ENCODE peak calls at places on chromosomes 3 and 15, in four cellular contexts. R, C, F and I are unnamed samples.

GRCh38 chr15:42737529-42738328 is 801 bp upstream of the CDAN1 start:
- DNase-seq in R (no peak), C (peak), F (peak), I (peak)

GRCh38 chr3:61966200-61966599 is 404.8 kb downstream of the PTPRG start:
- DNase-seq in R (no peak), C (peak), F (peak), I (peak)

GRCh38 chr3:38738630-38739395 is 77.2 kb downstream of the SCN10A start:
- DNase-seq in R (peak), C (peak), F (peak), I (peak)

GRCh38 chr3:129313983-129314756 is 35.5 kb downstream of the HMCES start:
- DNase-seq in R (peak), C (peak), F (peak), I (peak)

GRCh38 chr15:60155661-60156060 is 151.6 kb downstream of the FOXB1 start:
- DNase-seq in R (no peak), C (no peak), F (peak), I (no peak)

GRCh38 chr3:181265750-181266333 is 276.3 kb upstream of the DNAJC19 start:
- DNase-seq in R (no peak), C (no peak), F (no peak), I (no peak)

GRCh38 chr3:15527031-15527459 is 5.5 kb upstream of the COLQ start:
- DNase-seq in R (peak), C (peak), F (peak), I (no peak)

GRCh38 chr3:152331018-152331541 is 62.4 kb downstream of the MBNL1 start:
- DNase-seq in R (no peak), C (no peak), F (peak), I (peak)

GRCh38 chr15:44999105-44999504 is 23.9 kb upstream of the SORD start:
- DNase-seq in R (no peak), C (no peak), F (no peak), I (no peak)

GRCh38 chr3:111539351-111540331 is 2.4 kb upstream of the CD96 start:
- DNase-seq in R (peak), C (peak), F (peak), I (peak)

GRCh38 chr3:169379496-169380121 is 283.9 kb downstream of the MECOM start:
- DNase-seq in R (no peak), C (no peak), F (no peak), I (no peak)

GRCh38 chr3:134009345-134010000 is 20.3 kb downstream of the SLCO2A1 start:
- DNase-seq in R (no peak), C (no peak), F (peak), I (no peak)

GRCh38 chr3:196528639-196529233 is 13.6 kb upstream of the SMCO1 start:
- DNase-seq in R (peak), C (peak), F (peak), I (peak)

GRCh38 chr15:36748743-36749142 is 169.3 kb downstream of the CDIN1 start:
- DNase-seq in R (no peak), C (no peak), F (no peak), I (no peak)

GRCh38 chr3:18061737-18062136 is 319.3 kb upstream of the TBC1D5 start:
- DNase-seq in R (no peak), C (no peak), F (no peak), I (no peak)

GRCh38 chr15:70528816-70529215 is 234.5 kb downstream of the UACA start:
- DNase-seq in R (no peak), C (no peak), F (no peak), I (no peak)

GRCh38 chr3:53072653-53073552 is 27.0 kb upstream of the SFMBT1 start:
- DNase-seq in R (peak), C (peak), F (peak), I (peak)

GRCh38 chr3:176950743-176951142 is 246.5 kb downstream of the TBL1XR1 start:
- DNase-seq in R (no peak), C (no peak), F (peak), I (peak)

GRCh38 chr15:68424754-68425390 is 7.1 kb downstream of the ITGA11 start:
- DNase-seq in R (no peak), C (no peak), F (peak), I (no peak)

GRCh38 chr3:84960581-84960980 is 1.8 kb downstream of the CADM2 start:
- DNase-seq in R (no peak), C (no peak), F (no peak), I (no peak)

GRCh38 chr3:71713041-71713440 is 12.2 kb downstream of the EIF4E3 start:
- DNase-seq in R (no peak), C (no peak), F (no peak), I (no peak)

DNA sequence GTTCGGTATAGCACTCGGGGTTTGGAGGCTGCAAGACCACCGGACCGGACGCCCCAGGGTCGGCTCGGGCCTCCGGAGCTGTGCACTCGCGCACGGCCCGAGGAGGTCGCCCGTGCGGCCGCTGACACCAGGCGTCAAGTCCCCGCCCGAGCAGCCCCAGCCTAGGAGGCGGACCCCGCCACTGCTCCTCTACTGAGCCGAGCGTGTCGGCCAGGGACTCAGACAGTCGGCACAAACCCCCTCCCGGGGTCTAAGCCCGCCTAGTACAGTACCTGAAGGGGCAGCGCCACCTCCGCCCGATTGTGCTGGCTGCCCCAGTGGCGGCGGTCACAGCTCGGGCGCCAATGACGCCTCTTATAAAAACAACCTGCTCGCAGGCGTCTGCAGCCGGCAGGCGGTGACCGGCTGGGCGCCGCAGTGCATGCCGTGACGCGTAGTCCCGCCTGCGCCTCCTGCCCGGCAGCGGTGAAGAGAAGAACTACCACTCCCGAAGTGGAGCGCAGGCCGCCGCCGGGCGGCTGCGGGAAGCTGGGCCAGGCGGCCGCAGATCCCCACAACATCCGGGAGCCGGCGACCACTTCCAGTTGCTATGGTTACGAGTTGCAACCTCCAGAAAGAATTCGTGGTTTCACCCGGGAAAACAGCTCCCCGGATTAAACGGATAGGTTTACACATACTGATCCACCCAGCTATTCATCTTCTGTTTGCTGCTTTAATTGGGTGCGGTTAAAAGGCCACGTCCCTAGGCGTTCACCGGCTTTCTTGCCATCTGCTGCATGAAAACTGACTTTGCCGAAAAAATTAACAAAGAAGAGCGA is at the start of the genes CCPG1 and PIERCE2:
- DNase-seq in R (peak), C (peak), F (peak), I (peak)
- H4K8ac ChIP-seq in R (no peak), C (no peak), F (peak), I (peak)

GRCh38 chr3:13018561-13019242 is 54.5 kb downstream of the IQSEC1 start:
- DNase-seq in R (no peak), C (no peak), F (no peak), I (no peak)
- H3K4me2 ChIP-seq in R (no peak), C (peak), F (peak), I (peak)

GRCh38 chr15:93028111-93028631 is 60.8 kb downstream of the RGMA start:
- DNase-seq in R (no peak), C (no peak), F (no peak), I (no peak)
- H4K8ac ChIP-seq in R (no peak), C (no peak), F (no peak), I (no peak)

GRCh38 chr3:59366218-59366617 is 316.4 kb upstream of the CFAP20DC start:
- DNase-seq in R (no peak), C (no peak), F (no peak), I (no peak)
- H3K4me2 ChIP-seq in R (no peak), C (no peak), F (no peak), I (no peak)

GRCh38 chr3:140008693-140008980 is 73.7 kb downstream of the CLSTN2 start:
- DNase-seq in R (no peak), C (no peak), F (no peak), I (no peak)

GRCh38 chr3:140013220-140013619 is 78.2 kb downstream of the CLSTN2 start:
- DNase-seq in R (no peak), C (no peak), F (no peak), I (no peak)

GRCh38 chr3:140011086-140011485 is 76.1 kb downstream of the CLSTN2 start:
- DNase-seq in R (no peak), C (no peak), F (no peak), I (no peak)

GRCh38 chr3:140010391-140010790 is 75.4 kb downstream of the CLSTN2 start:
- DNase-seq in R (no peak), C (no peak), F (no peak), I (no peak)

GRCh38 chr3:140011611-140012277 is 76.8 kb downstream of the CLSTN2 start:
- DNase-seq in R (no peak), C (no peak), F (no peak), I (no peak)
- H4K8ac ChIP-seq in R (no peak), C (no peak), F (no peak), I (no peak)

DNA sequence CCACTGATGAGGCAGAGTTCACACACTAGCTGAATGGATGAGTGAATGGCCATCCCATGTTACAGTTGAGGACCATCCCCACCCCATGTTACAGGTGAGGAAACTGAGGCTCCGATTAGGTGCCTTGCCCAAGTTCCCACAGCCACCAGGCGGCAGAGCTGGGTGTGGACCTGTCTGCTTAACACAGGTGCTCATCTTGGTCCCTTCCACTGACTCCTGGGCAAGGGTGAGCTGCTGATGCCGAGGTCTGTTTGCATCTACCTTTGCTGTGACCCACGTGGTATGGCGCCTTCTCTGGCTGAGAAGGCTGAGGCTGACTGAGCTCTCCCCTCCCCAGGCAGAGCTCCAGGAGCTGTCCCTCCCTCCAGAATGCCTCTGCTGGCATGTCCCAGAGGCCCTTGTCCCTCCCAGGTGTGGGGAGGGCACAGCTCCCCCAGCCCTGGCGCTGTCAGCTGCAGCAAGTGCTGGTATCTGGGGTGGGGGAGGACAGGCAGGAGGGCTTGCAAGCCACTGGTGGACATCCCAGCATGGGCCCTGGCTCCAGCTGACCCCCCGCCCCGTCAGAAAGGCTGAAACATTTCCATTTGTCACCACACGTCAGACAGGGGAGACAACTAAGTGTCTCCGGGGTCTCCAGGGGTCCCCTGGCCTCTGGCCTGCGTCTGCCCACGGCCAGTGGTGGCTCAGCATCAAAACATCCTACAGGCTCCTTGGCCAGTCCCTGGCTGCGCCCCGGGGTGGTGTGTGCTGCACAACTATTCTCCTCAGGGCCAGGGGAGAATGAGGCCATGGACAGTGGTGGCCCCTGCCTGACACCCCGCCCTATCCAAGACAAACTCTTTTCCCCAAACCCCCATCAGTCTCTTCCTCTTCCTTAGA is 105.4 kb downstream of the ADCY5 start:
- DNase-seq in R (no peak), C (peak), F (no peak), I (no peak)
- H3K4me2 ChIP-seq in R (no peak), C (no peak), F (no peak), I (no peak)

GRCh38 chr15:51970132-51970817 is 1.3 kb downstream of the LEO1 start:
- DNase-seq in R (no peak), C (no peak), F (no peak), I (no peak)

GRCh38 chr15:51970981-51971352 is 611 bp downstream of the LEO1 start:
- DNase-seq in R (no peak), C (no peak), F (no peak), I (no peak)

GRCh38 chr15:51969728-51970127 is 1.9 kb downstream of the LEO1 start:
- DNase-seq in R (no peak), C (no peak), F (peak), I (no peak)

GRCh38 chr15:51973220-51973619 is 1.6 kb upstream of the LEO1 start:
- DNase-seq in R (no peak), C (no peak), F (no peak), I (peak)

GRCh38 chr15:51971353-51972133 is at the start of gene LEO1:
- DNase-seq in R (peak), C (peak), F (peak), I (peak)
- H4K8ac ChIP-seq in R (no peak), C (peak), F (peak), I (peak)

GRCh38 chr3:72973031-72973723 is 23.4 kb upstream of the PPP4R2 start:
- DNase-seq in R (no peak), C (peak), F (peak), I (peak)

GRCh38 chr3:72977060-72977459 is 19.6 kb upstream of the PPP4R2 start:
- DNase-seq in R (no peak), C (no peak), F (peak), I (peak)

GRCh38 chr3:72976182-72976825 is 20.3 kb upstream of the PPP4R2 start:
- DNase-seq in R (no peak), C (no peak), F (peak), I (no peak)

GRCh38 chr3:72973786-72974185 is 22.8 kb upstream of the PPP4R2 start:
- DNase-seq in R (no peak), C (no peak), F (no peak), I (no peak)

DNA sequence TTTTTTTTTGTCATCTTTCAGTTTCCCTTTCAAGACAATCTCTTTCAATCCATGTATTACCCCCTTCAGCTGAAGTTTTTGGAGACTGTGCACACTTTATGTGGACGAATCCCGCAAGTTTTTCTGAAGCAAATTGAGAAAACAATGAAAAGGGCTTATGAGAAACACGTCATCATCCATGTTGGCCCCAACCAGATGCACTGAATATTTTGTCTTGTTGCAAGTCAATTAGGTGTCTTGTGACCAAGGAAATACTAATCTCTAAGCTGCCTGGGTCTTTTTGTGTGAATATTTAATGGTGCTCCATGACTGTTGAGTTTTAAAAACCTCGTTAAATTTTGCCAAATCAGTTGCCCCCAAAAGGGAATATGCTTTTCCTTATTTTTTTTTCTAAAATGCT is 21.7 kb upstream of the PPP4R2 start:
- DNase-seq in R (no peak), C (no peak), F (no peak), I (peak)
- H3K4me2 ChIP-seq in R (no peak), C (no peak), F (no peak), I (no peak)

GRCh38 chr15:98807262-98807661 is 158.9 kb downstream of the IGF1R start:
- DNase-seq in R (no peak), C (no peak), F (peak), I (no peak)
- H4K8ac ChIP-seq in R (no peak), C (no peak), F (no peak), I (no peak)